ENCODE peak calls at places on chromosomes 2 and 18, in four cellular contexts. R, B, V and M are unnamed samples.

GRCh38 chr18:13518382-13518781 is 208.0 kb downstream of the FAM210A start:
- DNase-seq in R (no peak), B (no peak), V (no peak), M (no peak)

GRCh38 chr18:27649621-27650020 is 464.5 kb upstream of the CHST9 start:
- DNase-seq in R (no peak), B (no peak), V (no peak), M (no peak)

GRCh38 chr2:168166902-168167510 is 80.4 kb downstream of the STK39 start:
- DNase-seq in R (no peak), B (no peak), V (no peak), M (no peak)

GRCh38 chr18:38693085-38693484 is 1127.5 kb upstream of the CELF4 start:
- DNase-seq in R (no peak), B (no peak), V (no peak), M (no peak)

GRCh38 chr2:240387669-240388358 is 47.6 kb upstream of the GPC1 start:
- DNase-seq in R (no peak), B (no peak), V (no peak), M (no peak)

GRCh38 chr2:231661422-231662027 is 46.8 kb upstream of the PTMA start:
- DNase-seq in R (no peak), B (no peak), V (no peak), M (no peak)

GRCh38 chr2:235216901-235217300 is 265.1 kb downstream of the SH3BP4 start:
- DNase-seq in R (no peak), B (no peak), V (no peak), M (no peak)

GRCh38 chr18:63788447-63789096 is 13.4 kb downstream of the SERPINB7 start:
- DNase-seq in R (no peak), B (no peak), V (no peak), M (no peak)

GRCh38 chr18:47737198-47737830 is 193.1 kb downstream of the SMAD2 start:
- DNase-seq in R (no peak), B (peak), V (no peak), M (no peak)

GRCh38 chr2:11681722-11682589 is 12.0 kb upstream of the NTSR2 start:
- DNase-seq in R (no peak), B (no peak), V (peak), M (peak)

GRCh38 chr2:234502285-234502918 is 5.5 kb upstream of the ARL4C start:
- DNase-seq in R (no peak), B (no peak), V (no peak), M (no peak)

GRCh38 chr2:230908094-230908594 is 16.9 kb downstream of the GPR55 start:
- DNase-seq in R (no peak), B (peak), V (no peak), M (no peak)

GRCh38 chr2:237943395-237944094 is 23.3 kb upstream of the UBE2F start:
- DNase-seq in R (no peak), B (no peak), V (no peak), M (no peak)

GRCh38 chr2:239950144-239950920 is 74.8 kb downstream of the NDUFA10 start:
- DNase-seq in R (no peak), B (peak), V (peak), M (no peak)

GRCh38 chr2:2646312-2647051 is 315.4 kb upstream of the MYT1L start:
- DNase-seq in R (no peak), B (no peak), V (peak), M (peak)